ENCODE peak calls at places on chromosome 17, in six cellular contexts. L is neuronal stem cell, E is mesenchymal stem cell, A is H1, I is mesendoderm, U is trophoblast cell. Y is an unnamed sample.

GRCh38 chr17:78736526-78737079 is 45.5 kb downstream of the CYTH1 start:
- DNase-seq in L (no peak), E (no peak), A (no peak), I (peak), U (peak), Y (no peak)

GRCh38 chr17:29089601-29090044 is 46.7 kb downstream of the PIPOX start:
- DNase-seq in L (no peak), E (no peak), A (no peak), I (no peak), U (no peak), Y (no peak)

GRCh38 chr17:48269209-48269608 is 160.8 kb downstream of the SKAP1 start:
- DNase-seq in L (no peak), E (no peak), A (no peak), I (no peak), U (no peak), Y (no peak)

GRCh38 chr17:45341389-45342158 is 24.8 kb upstream of the MAP3K14 start:
- DNase-seq in L (peak), E (peak), A (peak), I (peak), U (peak), Y (peak)

GRCh38 chr17:44122825-44123355 is 551 bp downstream of the HDAC5 start:
- DNase-seq in L (no peak), E (no peak), A (no peak), I (peak), U (no peak), Y (no peak)

GRCh38 chr17:65560628-65561371 is 648 bp downstream of the AXIN2 start:
- DNase-seq in L (peak), E (peak), A (peak), I (peak), U (peak), Y (peak)

GRCh38 chr17:38748329-38749221 is at the start of gene PCGF2:
- DNase-seq in L (peak), E (peak), A (peak), I (peak), U (peak), Y (peak)

GRCh38 chr17:57941384-57942370 is 13.5 kb downstream of the CUEDC1 start:
- DNase-seq in L (no peak), E (no peak), A (no peak), I (no peak), U (no peak), Y (no peak)

GRCh38 chr17:4968166-4968915 is 724 bp upstream of the SPAG7 start:
- DNase-seq in L (no peak), E (peak), A (peak), I (peak), U (peak), Y (no peak)

GRCh38 chr17:6303664-6304063 is 131.3 kb downstream of the AIPL1 start:
- DNase-seq in L (peak), E (peak), A (peak), I (peak), U (peak), Y (no peak)

GRCh38 chr17:27571563-27572129 is 59.3 kb upstream of the LGALS9 start:
- DNase-seq in L (no peak), E (no peak), A (no peak), I (no peak), U (no peak), Y (no peak)

GRCh38 chr17:60947100-60947499 is 269.4 kb downstream of the BCAS3 start:
- DNase-seq in L (no peak), E (peak), A (no peak), I (no peak), U (no peak), Y (peak)

GRCh38 chr17:18033442-18034099 is 5.4 kb downstream of the ATPAF2 start:
- DNase-seq in L (peak), E (peak), A (no peak), I (peak), U (peak), Y (peak)

GRCh38 chr17:17839792-17840707 is 3.3 kb upstream of the SREBF1 start:
- DNase-seq in L (peak), E (peak), A (peak), I (peak), U (peak), Y (peak)

GRCh38 chr17:51537996-51538550 is 277.7 kb downstream of the UTP18 start:
- DNase-seq in L (no peak), E (no peak), A (no peak), I (no peak), U (no peak), Y (no peak)

GRCh38 chr17:4148611-4149308 is 5.8 kb downstream of the CYB5D2 start:
- DNase-seq in L (no peak), E (no peak), A (no peak), I (no peak), U (peak), Y (no peak)

GRCh38 chr17:56203430-56203829 is 50.2 kb downstream of the ANKFN1 start:
- DNase-seq in L (no peak), E (no peak), A (no peak), I (no peak), U (peak), Y (no peak)

GRCh38 chr17:7407483-7408231 is at the start of gene NLGN2:
- DNase-seq in L (no peak), E (no peak), A (no peak), I (no peak), U (no peak), Y (no peak)

GRCh38 chr17:4620531-4621101 is 20.9 kb downstream of the ALOX15 start:
- DNase-seq in L (no peak), E (no peak), A (no peak), I (no peak), U (no peak), Y (no peak)

GRCh38 chr17:34615326-34615725 is 35.9 kb downstream of the TMEM132E start:
- DNase-seq in L (no peak), E (no peak), A (no peak), I (no peak), U (no peak), Y (no peak)

GRCh38 chr17:35238817-35239216 is 4.1 kb upstream of the SLFN5 start:
- DNase-seq in L (no peak), E (peak), A (no peak), I (no peak), U (peak), Y (peak)

GRCh38 chr17:16491703-16492612 is at the start of gene LRRC75A:
- DNase-seq in L (peak), E (peak), A (peak), I (peak), U (peak), Y (peak)

GRCh38 chr17:16529906-16530305 is 37.9 kb upstream of the LRRC75A start:
- DNase-seq in L (no peak), E (no peak), A (no peak), I (no peak), U (no peak), Y (no peak)

GRCh38 chr17:19002805-19003542 is 1.6 kb downstream of the FAM83G start:
- DNase-seq in L (no peak), E (peak), A (no peak), I (no peak), U (no peak), Y (peak)

GRCh38 chr17:45270828-45271418 is 9.0 kb upstream of the SPATA32 start:
- DNase-seq in L (peak), E (no peak), A (peak), I (peak), U (peak), Y (no peak)

GRCh38 chr17:21242780-21243515 is 10.3 kb downstream of the NATD1 start:
- DNase-seq in L (no peak), E (no peak), A (no peak), I (no peak), U (no peak), Y (no peak)

GRCh38 chr17:57108656-57109392 is 23.8 kb downstream of the AKAP1 start:
- DNase-seq in L (no peak), E (no peak), A (no peak), I (no peak), U (no peak), Y (no peak)

GRCh38 chr17:36602030-36602737 is 801 bp downstream of the MRM1 start:
- DNase-seq in L (no peak), E (no peak), A (peak), I (peak), U (peak), Y (peak)

GRCh38 chr17:49334744-49335512 is 27.1 kb downstream of the ZNF652 start:
- DNase-seq in L (no peak), E (peak), A (no peak), I (no peak), U (no peak), Y (peak)

GRCh38 chr17:20300399-20301037 is 166.8 kb downstream of the LGALS9B start:
- DNase-seq in L (no peak), E (peak), A (no peak), I (no peak), U (peak), Y (peak)

GRCh38 chr17:51046527-51047384 is 73.9 kb downstream of the SPAG9 start:
- DNase-seq in L (peak), E (peak), A (peak), I (peak), U (no peak), Y (peak)

GRCh38 chr17:11736613-11737289 is 138.5 kb downstream of the DNAH9 start:
- DNase-seq in L (no peak), E (no peak), A (no peak), I (peak), U (no peak), Y (no peak)

GRCh38 chr17:14434506-14434905 is 133.6 kb downstream of the HS3ST3B1 start:
- DNase-seq in L (no peak), E (no peak), A (no peak), I (no peak), U (peak), Y (no peak)

GRCh38 chr17:14442798-14443553 is 142.1 kb downstream of the HS3ST3B1 start:
- DNase-seq in L (no peak), E (peak), A (no peak), I (no peak), U (no peak), Y (peak)

GRCh38 chr17:14432058-14432457 is 131.2 kb downstream of the HS3ST3B1 start:
- DNase-seq in L (no peak), E (peak), A (no peak), I (no peak), U (no peak), Y (no peak)

DNA sequence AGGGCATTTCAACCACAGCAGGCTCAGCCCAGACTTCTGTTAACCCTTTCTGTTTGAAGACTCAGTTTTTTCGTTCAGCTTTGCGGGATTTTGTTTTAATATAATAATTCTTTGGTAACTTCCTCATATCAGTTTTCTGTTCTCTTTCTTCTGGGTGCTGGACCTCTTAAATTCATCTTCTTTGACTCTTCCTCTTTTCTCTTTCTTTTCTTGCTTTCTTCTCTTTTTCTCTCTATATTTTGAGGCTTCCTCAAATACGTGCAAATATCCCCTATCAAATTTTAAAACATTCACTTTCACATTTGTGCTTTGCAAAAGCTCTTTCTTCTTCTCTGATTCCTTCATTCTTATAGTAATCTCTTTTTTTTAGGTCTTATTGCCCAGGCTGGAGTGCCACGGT is 136.3 kb downstream of the HS3ST3B1 start:
- DNase-seq in L (no peak), E (no peak), A (no peak), I (no peak), U (no peak), Y (no peak)
- H2BK5ac ChIP-seq in L (no peak), E (no peak), A (no peak), I (no peak), U (no peak), Y (no peak)

DNA sequence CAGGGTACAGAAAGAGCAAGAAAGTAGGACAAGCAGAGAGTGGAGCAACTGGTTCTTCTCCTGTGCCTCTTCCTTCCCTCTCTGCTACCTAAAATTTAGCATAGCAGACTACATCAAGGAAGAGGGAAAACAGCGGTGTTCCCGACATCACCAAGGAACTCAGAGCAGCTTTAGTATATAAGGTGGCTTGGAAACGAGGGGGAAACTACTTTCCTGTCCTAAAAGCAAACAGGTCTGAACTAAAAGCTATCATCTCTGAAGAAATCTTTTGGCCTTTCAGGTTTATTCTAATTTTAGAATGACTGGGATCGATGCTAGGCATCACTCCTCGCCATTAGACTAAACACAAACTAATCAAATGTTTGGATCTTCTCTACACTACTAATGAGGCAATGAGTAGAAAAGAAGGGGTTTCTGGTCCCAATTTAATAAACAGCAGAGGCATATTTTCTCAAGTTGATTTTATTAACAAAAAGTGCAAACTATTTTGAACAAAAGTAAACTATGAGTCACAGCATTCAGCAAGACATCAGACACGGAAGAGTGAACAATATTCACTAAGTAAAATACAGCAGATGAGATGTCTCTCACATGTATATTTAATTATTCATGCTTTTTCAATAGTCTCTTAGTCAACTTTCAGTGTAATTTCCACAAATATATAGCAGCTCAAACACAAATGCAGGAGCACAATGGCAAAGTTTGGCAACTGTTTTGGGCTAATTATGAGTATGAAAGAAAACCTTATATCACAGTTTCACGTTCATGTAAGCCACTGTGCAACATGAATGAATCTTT is 108.7 kb downstream of the TRIM37 start:
- DNase-seq in L (no peak), E (peak), A (no peak), I (no peak), U (no peak), Y (peak)
- H3K4me3 ChIP-seq in L (no peak), E (no peak), A (no peak), I (no peak), U (no peak), Y (no peak)

DNA sequence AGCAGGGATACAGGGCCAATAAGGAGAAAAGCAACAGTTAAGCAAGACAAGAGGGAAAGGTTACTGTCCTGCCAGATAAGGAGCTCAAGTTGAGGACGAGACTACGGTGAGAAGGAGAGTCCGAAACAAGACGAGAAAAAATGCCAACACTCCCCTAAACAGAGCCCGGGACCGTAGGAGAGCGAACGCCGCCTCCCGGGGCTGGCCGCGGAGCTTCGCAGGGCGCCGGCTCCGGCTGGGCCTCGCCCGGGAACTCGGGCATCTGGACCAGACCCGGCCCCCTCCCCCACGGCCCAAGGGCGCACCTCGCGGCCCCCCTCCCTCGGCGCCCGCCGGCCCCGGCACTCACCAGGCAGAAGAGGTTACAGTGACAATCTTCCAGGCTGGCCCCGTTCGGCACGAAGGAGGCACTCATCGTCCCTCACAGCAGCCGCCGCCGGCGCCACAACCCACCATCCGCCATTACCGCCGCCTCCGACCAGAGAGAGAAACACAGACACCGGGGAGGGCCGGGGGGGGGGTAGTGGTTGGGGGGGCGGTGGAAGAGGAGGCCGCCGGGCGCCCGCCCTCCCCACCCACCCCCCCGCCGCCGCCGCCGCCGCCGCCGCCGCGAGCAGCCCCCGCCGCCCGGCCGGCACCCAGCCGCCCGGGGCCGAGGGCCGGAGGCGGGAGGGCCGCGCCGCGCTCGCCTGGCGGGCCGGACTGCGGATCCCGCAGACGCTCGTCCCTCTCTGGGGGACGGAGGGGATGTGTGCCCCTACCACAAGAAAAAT is at the start of gene MED13:
- DNase-seq in L (peak), E (peak), A (peak), I (peak), U (peak), Y (peak)
- H3K4ac ChIP-seq in L (no peak), E (peak), A (peak), I (peak), U (peak), Y (peak)

GRCh38 chr17:2149934-2150333 is 95.0 kb downstream of the HIC1 start:
- DNase-seq in L (no peak), E (no peak), A (no peak), I (no peak), U (no peak), Y (no peak)

GRCh38 chr17:2155482-2156051 is 100.7 kb downstream of the HIC1 start:
- DNase-seq in L (no peak), E (no peak), A (no peak), I (no peak), U (no peak), Y (no peak)

GRCh38 chr17:2150871-2151270 is 96.0 kb downstream of the HIC1 start:
- DNase-seq in L (no peak), E (no peak), A (no peak), I (no peak), U (no peak), Y (no peak)

GRCh38 chr17:2156666-2157065 is 101.8 kb downstream of the HIC1 start:
- DNase-seq in L (no peak), E (no peak), A (no peak), I (no peak), U (no peak), Y (no peak)

DNA sequence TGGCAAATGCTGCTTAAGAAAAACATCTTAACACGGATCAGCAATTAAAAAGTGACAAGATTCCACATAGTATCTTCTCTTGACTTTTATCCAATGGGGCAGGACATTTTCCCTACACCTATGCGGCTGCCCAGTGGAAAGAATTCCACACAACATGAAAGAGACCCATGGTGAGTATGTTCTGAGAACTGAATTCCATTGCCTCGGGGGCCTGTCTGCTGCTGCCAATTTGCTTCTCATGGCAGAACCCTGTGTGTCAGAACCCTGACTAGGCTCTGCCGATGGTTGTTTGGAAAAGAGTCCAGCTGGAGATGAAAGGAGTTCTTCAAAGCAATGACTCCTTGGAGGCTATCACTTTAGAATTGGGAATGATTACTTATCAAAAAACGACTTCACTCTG is 96.7 kb downstream of the HIC1 start:
- DNase-seq in L (no peak), E (no peak), A (no peak), I (peak), U (peak), Y (peak)
- H2BK5ac ChIP-seq in L (no peak), E (no peak), A (no peak), I (no peak), U (no peak), Y (no peak)

GRCh38 chr17:82294086-82294773 is 20.7 kb upstream of the CSNK1D start:
- DNase-seq in L (no peak), E (peak), A (no peak), I (no peak), U (no peak), Y (peak)
- H3K4me3 ChIP-seq in L (no peak), E (no peak), A (peak), I (no peak), U (no peak), Y (no peak)

GRCh38 chr17:76737676-76738467 is at the start of gene MFSD11:
- DNase-seq in L (peak), E (peak), A (peak), I (peak), U (peak), Y (peak)

GRCh38 chr17:76735586-76736348 is 1.4 kb downstream of the SRSF2 start:
- DNase-seq in L (no peak), E (no peak), A (no peak), I (no peak), U (no peak), Y (no peak)

GRCh38 chr17:76735006-76735405 is 2.1 kb downstream of the SRSF2 start:
- DNase-seq in L (no peak), E (peak), A (no peak), I (no peak), U (peak), Y (peak)

GRCh38 chr17:76737082-76737675 is at the start of gene SRSF2:
- DNase-seq in L (peak), E (peak), A (peak), I (peak), U (peak), Y (peak)

DNA sequence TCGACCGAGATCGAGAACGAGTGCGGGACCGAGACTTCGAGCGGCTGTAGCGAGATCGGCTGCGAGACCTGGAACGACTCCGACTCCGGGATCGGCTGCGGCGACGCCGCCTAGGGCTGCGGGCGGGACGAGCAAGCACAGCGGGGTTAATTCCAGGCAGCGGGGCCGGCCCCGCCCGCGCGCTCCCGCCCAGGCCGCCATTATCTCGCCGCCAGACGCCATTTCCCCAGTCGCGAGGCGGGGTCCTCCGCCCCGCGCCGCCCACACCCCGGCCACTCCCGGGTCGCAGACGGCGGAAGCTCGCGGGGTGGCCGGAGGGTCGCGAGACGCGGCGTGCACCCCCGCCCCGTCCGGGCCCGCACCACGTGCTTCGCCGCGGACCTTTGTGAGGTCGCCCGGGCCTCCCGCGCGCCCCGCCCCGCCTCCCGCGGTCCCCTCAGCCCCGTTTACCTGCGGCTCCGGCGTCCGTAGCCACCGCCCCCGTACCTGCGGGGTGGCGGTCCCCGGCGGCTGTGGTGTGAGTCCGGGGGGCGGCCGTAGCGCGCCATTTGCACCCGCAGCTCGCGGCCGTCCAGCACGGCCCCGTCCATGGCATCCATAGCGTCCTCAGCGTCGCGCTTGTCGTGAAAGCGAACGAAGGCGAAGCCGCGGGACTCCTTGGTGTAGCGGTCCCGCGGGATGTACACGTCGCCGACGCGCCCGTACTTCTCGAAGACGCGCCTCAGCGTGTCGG is 616 bp downstream of the SRSF2 start:
- DNase-seq in L (peak), E (peak), A (peak), I (peak), U (peak), Y (peak)
- H3K4ac ChIP-seq in L (peak), E (peak), A (peak), I (peak), U (peak), Y (peak)

GRCh38 chr17:75205037-75205792 is at the start of gene NUP85:
- DNase-seq in L (peak), E (peak), A (peak), I (peak), U (peak), Y (peak)
- H2BK5ac ChIP-seq in L (peak), E (peak), A (peak), I (peak), U (peak), Y (peak)